ENCODE peak calls at places on chromosomes 13 and 19, in four cellular contexts. J is iris pigment epithelial cell, N is BE2C, P is Daoy. Z is an unnamed sample.

GRCh38 chr19:19059018-19059836 is 4.6 kb upstream of the SLC25A42 start:
- DNase-seq in J (no peak), N (no peak), P (no peak), Z (no peak)

GRCh38 chr13:95253033-95253432 is 48.2 kb downstream of the ABCC4 start:
- DNase-seq in J (no peak), N (no peak), P (no peak), Z (no peak)

GRCh38 chr19:53553865-53554791 is 16.2 kb downstream of the ZNF331 start:
- DNase-seq in J (peak), N (peak), P (peak), Z (peak)

GRCh38 chr19:3958836-3959765 is 11.8 kb downstream of the DAPK3 start:
- DNase-seq in J (no peak), N (no peak), P (no peak), Z (no peak)

GRCh38 chr19:31263317-31263716 is 85.9 kb downstream of the TSHZ3 start:
- DNase-seq in J (no peak), N (no peak), P (no peak), Z (peak)

GRCh38 chr13:52788011-52788410 is 48.4 kb upstream of the CNMD start:
- DNase-seq in J (no peak), N (no peak), P (no peak), Z (no peak)

GRCh38 chr19:11737964-11738745 is 591 bp downstream of the ZNF823 start:
- DNase-seq in J (peak), N (peak), P (peak), Z (peak)

GRCh38 chr13:111975539-111976473 is 91.1 kb upstream of the SOX1 start:
- DNase-seq in J (no peak), N (peak), P (no peak), Z (no peak)

GRCh38 chr19:47001584-47001983 is 18.1 kb upstream of the NPAS1 start:
- DNase-seq in J (no peak), N (no peak), P (no peak), Z (no peak)